ENCODE peak calls at places on chromosomes 6 and 20, in nine cellular contexts. B is HFFc6; U is amniotic stem cell; V is natural killer cell; G is cardiac fibroblast; A is brain pericyte; W is GM03348; Z is NCI-H146; H is CD8-positive, alpha-beta memory T cell. M is an unnamed sample.

GRCh38 chr6:77620290-77620882 is 32.5 kb upstream of the MEI4 start:
- DNase-seq in W (no peak), Z (peak; percentile 11), U (no peak), H (no peak), A (no peak), G (no peak), B (no peak), V (no peak), M (no peak)

GRCh38 chr6:35181313-35181932 is 32.3 kb upstream of the SCUBE3 start:
- DNase-seq in Z (no peak), V (no peak), W (peak; percentile 44), H (no peak), G (peak; percentile 80), B (peak; percentile 82), A (no peak), U (peak; percentile 44), M (no peak)

GRCh38 chr6:73860303-73860702 is 164.3 kb downstream of the CD109 start:
- DNase-seq in H (no peak), B (no peak), A (no peak), U (no peak), Z (no peak), V (no peak), G (no peak), W (no peak), M (no peak)

GRCh38 chr20:59039233-59039632 is 3.4 kb downstream of the PRELID3B start:
- DNase-seq in W (no peak), V (no peak), U (no peak), G (no peak), Z (no peak), B (no peak), A (no peak), H (no peak), M (no peak)

GRCh38 chr20:50146732-50147662 is 6.5 kb downstream of the PEDS1 start:
- DNase-seq in B (no peak), A (no peak), Z (no peak), G (no peak), V (peak; percentile 57), W (no peak), U (no peak), H (peak; percentile 83), M (peak; percentile 78)

GRCh38 chr6:149884215-149884614 is 13.7 kb downstream of the RAET1E start:
- DNase-seq in V (no peak), Z (no peak), U (no peak), H (no peak), W (no peak), G (peak; percentile 72), B (no peak), A (no peak), M (no peak)

GRCh38 chr20:1562622-1563021 is 5.1 kb upstream of the SIRPD start:
- DNase-seq in W (no peak), U (no peak), V (no peak), H (no peak), G (no peak), B (no peak), A (no peak), Z (no peak), M (no peak)

GRCh38 chr20:64084209-64085152 is at the start of gene LKAAEAR1:
- DNase-seq in A (no peak), W (no peak), B (no peak), Z (peak; percentile 63), H (no peak), V (no peak), U (no peak), G (no peak), M (no peak)

GRCh38 chr6:160733045-160733646 is 31.1 kb downstream of the PLG start:
- DNase-seq in W (peak; percentile 78), Z (peak; percentile 63), A (no peak), B (peak; percentile 35), H (no peak), V (no peak), G (peak; percentile 62), U (no peak), M (no peak)

GRCh38 chr20:21174425-21175239 is 48.8 kb downstream of the KIZ start:
- DNase-seq in W (no peak), U (no peak), A (no peak), V (no peak), H (no peak), Z (no peak), G (no peak), B (no peak), M (no peak)

M was measured in naive thymus-derived CD8-positive, alpha-beta T cell.